ENCODE peak calls at places on chromosome 11, in ten cellular contexts. P is A549, T is transverse colon, O is tibial nerve, X is esophagus muscularis mucosa, F is GM12878, W is sigmoid colon, M is stomach, Q is K562, Y is upper lobe of left lung. S is an unnamed sample.

GRCh38 chr11:20676658-20677057 is 7.3 kb downstream of the NELL1 start:
- DNase-seq in T (no peak), M (no peak), O (no peak), W (no peak), Y (no peak), F (no peak), P (no peak), X (no peak), Q (no peak), S (no peak)

GRCh38 chr11:48033918-48034341 is 53.6 kb downstream of the PTPRJ start:
- DNase-seq in Y (no peak), M (no peak), X (no peak), P (no peak), F (no peak), W (no peak), Q (no peak), O (no peak), T (no peak), S (no peak)

GRCh38 chr11:35602979-35603378 is 15.3 kb upstream of the FJX1 start:
- DNase-seq in W (no peak), O (no peak), T (no peak), X (no peak), P (no peak), M (no peak), F (no peak), Y (no peak), Q (no peak), S (no peak)

GRCh38 chr11:19316434-19316833 is 75.7 kb upstream of the E2F8 start:
- DNase-seq in T (no peak), F (no peak), Y (peak; percentile 17), M (no peak), O (peak; percentile 49), Q (no peak), X (peak; percentile 92), W (peak; percentile 68), P (no peak), S (peak; percentile 24)

GRCh38 chr11:117914398-117914761 is 14.8 kb downstream of the TMPRSS13 start:
- DNase-seq in X (no peak), Y (no peak), T (no peak), F (no peak), O (no peak), W (peak; percentile 55), M (no peak), Q (no peak), P (no peak), S (no peak)

GRCh38 chr11:88345408-88345807 is 7.9 kb upstream of the CTSC start:
- DNase-seq in X (no peak), W (no peak), M (no peak), T (no peak), Q (no peak), F (no peak), O (no peak), Y (no peak), P (no peak), S (no peak)

GRCh38 chr11:107998761-107999160 is 9.9 kb upstream of the CUL5 start:
- DNase-seq in W (no peak), F (no peak), Y (no peak), O (no peak), Q (no peak), T (no peak), X (no peak), P (no peak), M (no peak), S (no peak)

GRCh38 chr11:36381005-36381350 is 84.9 kb downstream of the PRR5L start:
- DNase-seq in Q (no peak), X (no peak), Y (no peak), T (no peak), M (no peak), O (no peak), W (no peak), P (no peak), F (no peak), S (no peak)

GRCh38 chr11:117986981-117987495 is 844 bp downstream of the IL10RA start:
- DNase-seq in M (no peak), O (no peak), T (peak; percentile 50), X (no peak), W (no peak), Y (no peak), P (no peak), F (peak; percentile 92), Q (no peak), S (no peak)

GRCh38 chr11:69841859-69842698 is 22.9 kb upstream of the FGF3 start:
- DNase-seq in O (no peak), W (no peak), Q (peak; percentile 46), F (no peak), T (no peak), M (no peak), P (peak; percentile 44), X (no peak), Y (no peak), S (no peak)

GRCh38 chr11:33457948-33458347 is 200.8 kb downstream of the HIPK3 start:
- DNase-seq in T (no peak), W (no peak), F (no peak), M (no peak), P (no peak), X (peak; percentile 86), O (no peak), Y (no peak), Q (no peak), S (no peak)
- TF ChIP-seq CTCF in T (no peak), W (no peak), F (peak; percentile 9), M (no peak), P (no peak), X (no peak), O (no peak), Y (no peak), Q (no peak), S (no peak)

GRCh38 chr11:12993626-12994025 is 15.5 kb upstream of the RASSF10 start:
- DNase-seq in Y (no peak), O (no peak), Q (no peak), F (no peak), P (no peak), M (no peak), T (no peak), W (no peak), X (no peak), S (no peak)
- TF ChIP-seq EP300 in Y (no peak), O (no peak), Q (no peak), F (no peak), P (no peak), M (no peak), T (no peak), W (no peak), X (no peak), S (no peak)

DNA sequence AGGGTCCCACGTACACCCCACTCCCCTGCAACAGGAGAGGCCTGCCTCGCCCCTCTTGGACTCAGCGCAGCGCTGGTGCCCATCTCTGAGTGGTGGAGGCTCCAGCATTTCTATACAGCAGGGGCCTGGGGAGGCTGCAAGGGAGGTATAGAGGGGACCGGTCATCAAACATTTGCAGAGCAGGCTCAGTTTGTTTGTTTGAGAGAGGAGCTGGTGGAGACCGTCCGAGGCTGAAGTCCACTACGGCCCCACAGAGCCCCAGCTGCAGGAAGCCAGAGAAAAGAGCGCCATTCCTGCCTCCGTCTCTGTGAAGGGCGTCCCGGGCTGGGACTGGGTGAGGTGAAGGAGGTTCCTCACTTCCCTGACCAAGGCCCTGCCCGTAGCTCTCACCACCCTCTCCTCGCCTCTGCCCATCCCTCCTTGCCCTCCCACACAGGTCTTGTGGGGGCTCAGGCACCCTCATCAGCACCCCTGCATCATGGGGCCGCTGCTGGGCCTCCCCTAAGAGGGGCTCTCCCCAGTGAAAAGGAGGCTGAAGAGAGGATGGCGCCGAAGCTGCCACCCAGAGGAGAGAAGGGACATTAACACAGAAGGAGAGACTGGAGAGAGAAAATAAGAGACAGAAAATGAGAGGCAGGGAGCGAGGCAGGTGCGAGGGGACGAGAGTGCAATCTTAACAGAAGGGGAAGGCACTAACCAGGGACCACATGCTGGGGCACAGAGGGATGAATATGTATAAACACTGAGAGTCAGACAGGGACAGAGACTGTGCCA is 24.6 kb downstream of the RPUSD4 start:
- DNase-seq in M (no peak), F (no peak), W (no peak), O (no peak), X (no peak), T (no peak), P (no peak), Y (no peak), Q (no peak), S (no peak)
- TF ChIP-seq CTCF in M (no peak), F (no peak), W (no peak), O (no peak), X (no peak), T (no peak), P (no peak), Y (no peak), Q (no peak), S (no peak)

GRCh38 chr11:8033791-8034585 is 46.9 kb downstream of the EIF3F start:
- DNase-seq in M (no peak), X (no peak), T (no peak), Q (no peak), F (no peak), P (no peak), W (no peak), Y (no peak), O (no peak), S (no peak)

GRCh38 chr11:8032576-8033311 is 45.6 kb downstream of the EIF3F start:
- DNase-seq in T (no peak), X (no peak), M (no peak), F (no peak), O (no peak), W (no peak), P (no peak), Q (no peak), Y (no peak), S (no peak)

GRCh38 chr11:8034604-8035224 is 46.3 kb upstream of the TUB start:
- DNase-seq in O (no peak), P (no peak), Y (no peak), W (no peak), X (no peak), M (no peak), F (no peak), T (no peak), Q (no peak), S (no peak)

GRCh38 chr11:8032122-8032521 is 45.0 kb downstream of the EIF3F start:
- DNase-seq in Y (no peak), W (no peak), Q (no peak), M (no peak), T (no peak), O (no peak), P (no peak), F (no peak), X (no peak), S (no peak)

DNA sequence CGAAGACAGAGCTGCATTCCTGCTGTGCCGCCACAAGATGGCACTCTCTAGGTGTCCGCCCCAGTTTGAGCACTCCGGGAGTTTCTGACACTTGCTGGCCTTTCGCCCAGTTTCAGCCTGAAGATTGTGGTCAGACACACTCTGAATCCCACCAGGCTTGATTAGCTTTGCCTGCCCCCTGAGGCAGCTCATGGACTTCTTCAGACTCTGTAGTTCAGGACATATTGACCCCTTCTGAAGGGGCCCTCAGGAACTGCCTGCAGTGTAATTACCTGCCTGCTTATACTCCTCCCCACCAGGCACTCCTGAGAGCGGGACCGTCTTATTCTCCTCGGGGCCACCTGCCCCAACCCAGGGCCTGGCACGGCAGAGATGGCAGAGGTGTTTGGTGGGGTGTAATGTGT is 46.2 kb downstream of the EIF3F start:
- DNase-seq in X (no peak), P (peak; percentile 58), W (peak; percentile 92), O (peak; percentile 85), Q (peak; percentile 76), F (no peak), Y (no peak), M (peak; percentile 81), T (peak; percentile 72), S (peak; percentile 88)
- TF ChIP-seq EP300 in X (no peak), P (no peak), W (no peak), O (no peak), Q (no peak), F (no peak), Y (no peak), M (no peak), T (no peak), S (no peak)

S was measured in ovary.